ENCODE peak calls at places on chromosomes 13 and 19, in six cellular contexts. L is bronchial epithelial cell; Y is CD4-positive, alpha-beta T cell; M is cardiac muscle cell; Z is NB4; G is SK-N-SH. V is an unnamed sample.
A peak's percentile ranks its signal among the peaks of the same experiment; 100 is the strongest.

GRCh38 chr13:100095498-100095897 is 6.6 kb downstream of the PCCA start:
- DNase-seq in L (no peak), Y (no peak), M (no peak), Z (no peak), G (no peak), V (no peak)

GRCh38 chr13:75195479-75196111 is 286.4 kb downstream of the TBC1D4 start:
- DNase-seq in L (no peak), Y (no peak), M (no peak), Z (no peak), G (no peak), V (no peak)

GRCh38 chr13:98775844-98776598 is 23.5 kb upstream of the SLC15A1 start:
- DNase-seq in L (peak; percentile 88), Y (no peak), M (no peak), Z (no peak), G (no peak), V (no peak)

GRCh38 chr19:44552324-44552723 is 22.8 kb upstream of the CEACAM20 start:
- DNase-seq in L (peak; percentile 51), Y (peak; percentile 4), M (peak; percentile 14), Z (peak; percentile 54), G (peak; percentile 40), V (peak; percentile 33)

GRCh38 chr19:46413262-46414031 is at the start of gene CCDC8:
- DNase-seq in L (peak; percentile 76), Y (no peak), M (peak; percentile 99), Z (peak; percentile 79), G (no peak), V (no peak)

GRCh38 chr19:6509118-6509971 is 7.2 kb upstream of the TUBB4A start:
- DNase-seq in L (no peak), Y (no peak), M (no peak), Z (no peak), G (no peak), V (no peak)

GRCh38 chr13:61664821-61665705 is 249.4 kb upstream of the PCDH20 start:
- DNase-seq in L (peak; percentile 92), Y (no peak), M (no peak), Z (no peak), G (no peak), V (no peak)

GRCh38 chr13:99151516-99151915 is 49.1 kb upstream of the UBAC2 start:
- DNase-seq in L (peak; percentile 98), Y (no peak), M (no peak), Z (peak; percentile 53), G (no peak), V (no peak)

GRCh38 chr19:43781630-43782310 is 997 bp upstream of the KCNN4 start:
- DNase-seq in L (peak; percentile 48), Y (no peak), M (no peak), Z (no peak), G (no peak), V (no peak)

GRCh38 chr19:13398780-13399726 is 107.2 kb downstream of the CACNA1A start:
- DNase-seq in L (peak; percentile 93), Y (no peak), M (no peak), Z (peak; percentile 19), G (no peak), V (no peak)

GRCh38 chr19:45059258-45059965 is 16.9 kb downstream of the ZNF296 start:
- DNase-seq in L (peak; percentile 73), Y (peak; percentile 76), M (peak; percentile 81), Z (peak; percentile 75), G (peak; percentile 87), V (peak; percentile 90)

GRCh38 chr19:1422943-1423342 is 15.3 kb upstream of the RPS15 start:
- DNase-seq in L (no peak), Y (no peak), M (no peak), Z (no peak), G (no peak), V (no peak)

GRCh38 chr19:53131085-53131484 is 1.6 kb downstream of the ZNF415 start:
- DNase-seq in L (no peak), Y (no peak), M (no peak), Z (no peak), G (no peak), V (no peak)

GRCh38 chr19:41376998-41377365 is 649 bp downstream of the TMEM91 start:
- DNase-seq in L (peak; percentile 25), Y (no peak), M (no peak), Z (no peak), G (no peak), V (no peak)

GRCh38 chr19:16795731-16796130 is 33.5 kb upstream of the SIN3B start:
- DNase-seq in L (no peak), Y (no peak), M (no peak), Z (peak; percentile 30), G (no peak), V (no peak)

DNA sequence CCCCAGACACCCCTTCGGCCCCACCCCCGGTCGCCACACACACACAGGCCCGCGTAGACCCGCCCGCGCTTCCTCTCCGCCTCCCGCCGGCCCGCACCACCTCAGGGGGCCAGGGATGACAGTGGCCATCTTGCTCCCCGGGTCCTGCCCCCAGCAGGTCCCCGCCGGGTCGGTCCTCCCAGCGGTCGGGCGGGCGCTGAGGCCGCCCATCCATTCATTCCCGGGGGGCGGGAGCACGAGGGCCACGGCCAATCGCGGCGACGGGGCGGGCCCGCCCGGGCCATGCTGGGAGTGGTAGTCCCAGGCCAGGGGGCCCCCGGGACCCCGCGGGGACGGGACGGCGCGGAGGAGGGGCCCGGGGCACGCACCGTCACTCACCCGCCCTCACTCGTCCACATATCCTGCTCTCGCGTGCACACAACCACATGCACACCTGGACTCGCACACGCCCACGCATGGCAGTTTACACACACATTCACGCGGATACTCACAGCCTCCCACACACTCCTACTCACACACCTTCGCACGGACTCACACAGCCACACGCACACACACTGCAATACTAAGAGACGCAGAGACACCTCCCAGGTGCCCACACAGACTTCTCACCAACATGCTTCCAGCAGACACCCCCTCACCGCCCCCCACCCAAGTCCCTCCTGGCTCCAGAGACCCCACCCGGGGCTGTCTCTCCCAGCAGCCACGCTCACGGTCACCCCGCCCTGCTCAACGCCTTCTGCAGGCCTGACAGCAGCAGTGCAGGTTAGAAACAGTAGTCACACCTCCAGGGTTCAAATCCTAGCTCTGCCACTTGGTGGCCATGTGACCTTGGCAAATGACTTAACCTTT is at the start of gene DPF1:
- DNase-seq in L (peak; percentile 44), Y (peak; percentile 38), M (peak; percentile 92), Z (peak; percentile 76), G (peak; percentile 99), V (peak; percentile 97)
- TF ChIP-seq CTCF in L (peak; percentile 40), Y (no peak), M (peak; percentile 10), Z (no peak), G (peak; percentile 28), V (peak; percentile 15)

GRCh38 chr19:36528194-36528920 is at the start of gene ZNF260:
- DNase-seq in L (peak; percentile 93), Y (peak; percentile 88), M (peak; percentile 98), Z (peak; percentile 87), G (peak; percentile 92), V (peak; percentile 95)
- TF ChIP-seq CTCF in L (peak; percentile 9), Y (no peak), M (no peak), Z (no peak), G (no peak), V (no peak)

GRCh38 chr13:73757471-73758233 is 376.6 kb downstream of the KLF12 start:
- DNase-seq in L (no peak), Y (no peak), M (no peak), Z (no peak), G (no peak), V (no peak)

GRCh38 chr13:73754241-73754640 is 380.0 kb downstream of the KLF12 start:
- DNase-seq in L (no peak), Y (no peak), M (no peak), Z (no peak), G (no peak), V (no peak)

GRCh38 chr13:73751290-73751689 is 382.9 kb downstream of the KLF12 start:
- DNase-seq in L (peak; percentile 56), Y (no peak), M (no peak), Z (no peak), G (no peak), V (no peak)

DNA sequence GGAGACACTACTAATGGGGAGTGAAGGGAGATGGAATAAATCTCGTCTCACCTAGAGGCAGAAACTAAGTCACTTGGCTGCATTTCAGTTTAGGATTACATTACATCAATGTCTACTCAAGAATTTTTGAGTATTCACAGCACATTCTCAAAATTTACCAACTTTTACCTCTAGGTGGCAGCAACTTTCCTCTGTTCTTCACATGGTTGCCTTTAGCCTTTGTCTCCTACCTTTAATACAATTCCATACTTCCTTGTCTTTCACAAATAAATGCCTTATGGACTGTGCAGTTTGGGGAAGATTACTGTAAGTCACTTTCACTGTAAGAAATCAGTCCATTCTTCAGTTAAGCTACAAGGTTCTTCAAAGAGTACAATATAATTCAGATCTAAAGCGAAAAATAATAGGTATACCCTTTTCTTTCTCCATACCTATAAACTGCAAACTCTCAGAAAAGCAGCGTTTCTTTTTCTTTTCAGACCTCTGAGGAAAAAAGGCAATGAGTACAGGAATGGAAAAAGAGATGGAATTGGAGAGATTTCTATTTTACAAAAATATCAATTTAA is 379.4 kb downstream of the KLF12 start:
- DNase-seq in L (peak; percentile 68), Y (no peak), M (peak; percentile 69), Z (peak; percentile 58), G (peak; percentile 30), V (peak; percentile 13)
- TF ChIP-seq CTCF in L (peak; percentile 59), Y (peak; percentile 86), M (peak; percentile 61), Z (peak; percentile 51), G (peak; percentile 75), V (peak; percentile 54)

DNA sequence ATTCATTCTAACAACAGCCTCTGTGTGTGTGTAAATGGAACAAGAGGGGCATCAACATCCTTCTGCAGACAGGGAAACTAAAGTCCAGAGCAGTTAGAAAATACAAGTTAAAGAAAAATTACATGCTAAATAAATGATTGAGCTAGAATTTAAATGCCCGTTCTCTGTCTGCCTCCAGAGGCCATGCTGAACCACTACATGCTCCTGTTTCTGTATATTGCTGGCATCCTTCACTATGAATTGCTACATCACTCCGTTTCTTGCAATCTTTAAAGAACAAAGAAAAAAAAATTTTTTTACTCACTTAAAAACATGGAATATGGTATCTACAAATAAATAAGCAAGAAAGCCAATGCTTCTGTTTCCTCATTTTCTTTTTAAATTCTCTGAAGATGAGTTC is 47.9 kb downstream of the DCT start:
- DNase-seq in L (no peak), Y (no peak), M (no peak), Z (no peak), G (no peak), V (no peak)
- TF ChIP-seq CTCF in L (no peak), Y (no peak), M (peak; percentile 56), Z (no peak), G (no peak), V (no peak)

DNA sequence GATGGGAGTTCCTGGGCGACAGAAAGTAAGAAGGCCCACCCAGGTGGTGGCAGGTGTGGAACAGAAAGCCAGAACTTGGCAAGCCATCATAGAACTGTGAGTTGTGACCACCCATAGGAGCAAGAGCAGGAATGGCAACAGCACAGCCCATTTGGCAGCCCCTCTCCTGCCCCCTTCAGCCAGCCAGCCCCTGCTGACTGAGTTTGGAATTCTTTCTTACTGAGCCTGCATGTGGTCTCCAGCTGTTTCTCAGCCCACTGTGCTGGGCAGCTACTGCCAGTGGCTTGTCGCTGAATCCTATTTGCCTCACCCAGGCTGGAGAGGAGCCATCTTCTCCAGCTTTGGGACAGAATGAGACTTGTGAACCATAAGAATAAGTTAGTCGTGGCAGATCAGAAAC is 28.3 kb downstream of the CNMD start:
- DNase-seq in L (no peak), Y (no peak), M (no peak), Z (no peak), G (peak; percentile 39), V (no peak)
- TF ChIP-seq CTCF in L (no peak), Y (no peak), M (no peak), Z (no peak), G (no peak), V (no peak)